ENCODE peak calls at places on chromosomes 6 and 20, in five cellular contexts. One of them, this sample, is unnamed.

GRCh38 chr6:41182069-41183034 is 18.6 kb downstream of the TREML2 start:
- DNase-seq in mesendoderm: peak; percentile 83
- DNase-seq in right atrium auricular region: peak; percentile 61
- DNase-seq in stimulated activated CD4-positive, alpha-beta T cell treated with anti-CD3 and anti-CD28 coated beads, Interleukin-1b, Interleukin-23, amount 100 ng/mL, for 4 hours: peak; percentile 24
- DNase-seq in ecto neural progenitor cell: no peak
- DNase-seq in this sample: no peak

GRCh38 chr20:47929368-47930115 is 144.3 kb upstream of the SULF2 start:
- DNase-seq in mesendoderm: peak; percentile 67
- DNase-seq in stimulated activated CD4-positive, alpha-beta T cell treated with anti-CD3 and anti-CD28 coated beads, Interleukin-1b, Interleukin-23, amount 100 ng/mL, for 4 hours: no peak
- DNase-seq in right atrium auricular region: no peak
- DNase-seq in ecto neural progenitor cell: no peak
- DNase-seq in this sample: no peak

GRCh38 chr6:3315068-3315467 is 56.3 kb downstream of the PSMG4 start:
- DNase-seq in ecto neural progenitor cell: no peak
- DNase-seq in stimulated activated CD4-positive, alpha-beta T cell treated with anti-CD3 and anti-CD28 coated beads, Interleukin-1b, Interleukin-23, amount 100 ng/mL, for 4 hours: no peak
- DNase-seq in mesendoderm: no peak
- DNase-seq in right atrium auricular region: no peak
- DNase-seq in this sample: no peak

GRCh38 chr20:55353206-55353605 is 652.1 kb downstream of the CBLN4 start:
- DNase-seq in right atrium auricular region: no peak
- DNase-seq in stimulated activated CD4-positive, alpha-beta T cell treated with anti-CD3 and anti-CD28 coated beads, Interleukin-1b, Interleukin-23, amount 100 ng/mL, for 4 hours: no peak
- DNase-seq in mesendoderm: no peak
- DNase-seq in ecto neural progenitor cell: no peak
- DNase-seq in this sample: no peak

GRCh38 chr6:34341481-34341971 is 50.9 kb downstream of the NUDT3 start:
- DNase-seq in ecto neural progenitor cell: no peak
- DNase-seq in stimulated activated CD4-positive, alpha-beta T cell treated with anti-CD3 and anti-CD28 coated beads, Interleukin-1b, Interleukin-23, amount 100 ng/mL, for 4 hours: no peak
- DNase-seq in mesendoderm: no peak
- DNase-seq in right atrium auricular region: no peak
- DNase-seq in this sample: no peak

GRCh38 chr20:49384437-49385434 is 97.7 kb downstream of the KCNB1 start:
- DNase-seq in mesendoderm: peak; percentile 89
- DNase-seq in ecto neural progenitor cell: peak; percentile 95
- DNase-seq in right atrium auricular region: peak; percentile 72
- DNase-seq in stimulated activated CD4-positive, alpha-beta T cell treated with anti-CD3 and anti-CD28 coated beads, Interleukin-1b, Interleukin-23, amount 100 ng/mL, for 4 hours: peak; percentile 34
- DNase-seq in this sample: no peak

GRCh38 chr20:1002682-1003561 is 811 bp upstream of the RSPO4 start:
- DNase-seq in mesendoderm: no peak
- DNase-seq in right atrium auricular region: no peak
- DNase-seq in stimulated activated CD4-positive, alpha-beta T cell treated with anti-CD3 and anti-CD28 coated beads, Interleukin-1b, Interleukin-23, amount 100 ng/mL, for 4 hours: no peak
- DNase-seq in ecto neural progenitor cell: no peak
- DNase-seq in this sample: no peak

GRCh38 chr20:37406010-37406998 is 60.4 kb downstream of the SRC start:
- DNase-seq in mesendoderm: no peak
- DNase-seq in ecto neural progenitor cell: peak; percentile 78
- DNase-seq in stimulated activated CD4-positive, alpha-beta T cell treated with anti-CD3 and anti-CD28 coated beads, Interleukin-1b, Interleukin-23, amount 100 ng/mL, for 4 hours: peak; percentile 6
- DNase-seq in right atrium auricular region: no peak
- DNase-seq in this sample: no peak

GRCh38 chr6:168860987-168861386 is 392.7 kb downstream of the THBS2 start:
- DNase-seq in stimulated activated CD4-positive, alpha-beta T cell treated with anti-CD3 and anti-CD28 coated beads, Interleukin-1b, Interleukin-23, amount 100 ng/mL, for 4 hours: no peak
- DNase-seq in right atrium auricular region: no peak
- DNase-seq in mesendoderm: no peak
- DNase-seq in ecto neural progenitor cell: no peak
- DNase-seq in this sample: no peak

GRCh38 chr6:105985816-105986632 is 100.1 kb upstream of the PRDM1 start:
- DNase-seq in ecto neural progenitor cell: peak; percentile 64
- DNase-seq in stimulated activated CD4-positive, alpha-beta T cell treated with anti-CD3 and anti-CD28 coated beads, Interleukin-1b, Interleukin-23, amount 100 ng/mL, for 4 hours: no peak
- DNase-seq in mesendoderm: peak; percentile 55
- DNase-seq in right atrium auricular region: no peak
- DNase-seq in this sample: no peak

GRCh38 chr6:159252955-159253508 is 83.8 kb downstream of the FNDC1 start:
- DNase-seq in ecto neural progenitor cell: peak; percentile 51
- DNase-seq in mesendoderm: peak; percentile 78
- DNase-seq in right atrium auricular region: no peak
- DNase-seq in stimulated activated CD4-positive, alpha-beta T cell treated with anti-CD3 and anti-CD28 coated beads, Interleukin-1b, Interleukin-23, amount 100 ng/mL, for 4 hours: no peak
- DNase-seq in this sample: no peak

GRCh38 chr20:478010-478948 is 15.9 kb upstream of the TBC1D20 start:
- DNase-seq in right atrium auricular region: no peak
- DNase-seq in mesendoderm: peak; percentile 40
- DNase-seq in stimulated activated CD4-positive, alpha-beta T cell treated with anti-CD3 and anti-CD28 coated beads, Interleukin-1b, Interleukin-23, amount 100 ng/mL, for 4 hours: no peak
- DNase-seq in ecto neural progenitor cell: no peak
- DNase-seq in this sample: no peak

GRCh38 chr6:43953794-43954310 is 173.4 kb downstream of the MRPL14 start:
- DNase-seq in ecto neural progenitor cell: peak; percentile 52
- DNase-seq in right atrium auricular region: no peak
- DNase-seq in mesendoderm: peak; percentile 74
- DNase-seq in stimulated activated CD4-positive, alpha-beta T cell treated with anti-CD3 and anti-CD28 coated beads, Interleukin-1b, Interleukin-23, amount 100 ng/mL, for 4 hours: no peak
- DNase-seq in this sample: peak; percentile 90

GRCh38 chr6:12198851-12199250 is 91.3 kb upstream of the EDN1 start:
- DNase-seq in stimulated activated CD4-positive, alpha-beta T cell treated with anti-CD3 and anti-CD28 coated beads, Interleukin-1b, Interleukin-23, amount 100 ng/mL, for 4 hours: no peak
- DNase-seq in right atrium auricular region: no peak
- DNase-seq in mesendoderm: no peak
- DNase-seq in ecto neural progenitor cell: no peak
- DNase-seq in this sample: no peak

GRCh38 chr6:112251170-112251945 is 3.0 kb downstream of the LAMA4 start:
- DNase-seq in stimulated activated CD4-positive, alpha-beta T cell treated with anti-CD3 and anti-CD28 coated beads, Interleukin-1b, Interleukin-23, amount 100 ng/mL, for 4 hours: no peak
- DNase-seq in right atrium auricular region: no peak
- DNase-seq in ecto neural progenitor cell: no peak
- DNase-seq in mesendoderm: no peak
- DNase-seq in this sample: no peak

GRCh38 chr6:94562846-94563245 is 1014.5 kb upstream of the MANEA start:
- DNase-seq in right atrium auricular region: no peak
- DNase-seq in ecto neural progenitor cell: no peak
- DNase-seq in stimulated activated CD4-positive, alpha-beta T cell treated with anti-CD3 and anti-CD28 coated beads, Interleukin-1b, Interleukin-23, amount 100 ng/mL, for 4 hours: no peak
- DNase-seq in mesendoderm: no peak
- DNase-seq in this sample: no peak

GRCh38 chr6:7728855-7729590 is 3.1 kb downstream of the BMP6 start:
- DNase-seq in ecto neural progenitor cell: peak; percentile 54
- DNase-seq in stimulated activated CD4-positive, alpha-beta T cell treated with anti-CD3 and anti-CD28 coated beads, Interleukin-1b, Interleukin-23, amount 100 ng/mL, for 4 hours: no peak
- DNase-seq in right atrium auricular region: no peak
- DNase-seq in mesendoderm: peak; percentile 48
- DNase-seq in this sample: no peak

GRCh38 chr6:132341646-132342045 is 59.6 kb downstream of the MOXD1 start:
- DNase-seq in stimulated activated CD4-positive, alpha-beta T cell treated with anti-CD3 and anti-CD28 coated beads, Interleukin-1b, Interleukin-23, amount 100 ng/mL, for 4 hours: no peak
- DNase-seq in right atrium auricular region: no peak
- DNase-seq in mesendoderm: no peak
- DNase-seq in ecto neural progenitor cell: no peak
- DNase-seq in this sample: no peak

GRCh38 chr6:130118236-130118635 is 99.9 kb downstream of the L3MBTL3 start:
- DNase-seq in stimulated activated CD4-positive, alpha-beta T cell treated with anti-CD3 and anti-CD28 coated beads, Interleukin-1b, Interleukin-23, amount 100 ng/mL, for 4 hours: no peak
- DNase-seq in ecto neural progenitor cell: no peak
- DNase-seq in mesendoderm: no peak
- DNase-seq in right atrium auricular region: no peak
- DNase-seq in this sample: no peak

GRCh38 chr20:48538058-48538825 is 289.6 kb downstream of the PREX1 start:
- DNase-seq in right atrium auricular region: no peak
- DNase-seq in stimulated activated CD4-positive, alpha-beta T cell treated with anti-CD3 and anti-CD28 coated beads, Interleukin-1b, Interleukin-23, amount 100 ng/mL, for 4 hours: no peak
- DNase-seq in mesendoderm: peak; percentile 95
- DNase-seq in ecto neural progenitor cell: no peak
- DNase-seq in this sample: no peak

GRCh38 chr6:114312931-114313330 is 29.9 kb downstream of the HS3ST5 start:
- DNase-seq in right atrium auricular region: no peak
- DNase-seq in ecto neural progenitor cell: no peak
- DNase-seq in stimulated activated CD4-positive, alpha-beta T cell treated with anti-CD3 and anti-CD28 coated beads, Interleukin-1b, Interleukin-23, amount 100 ng/mL, for 4 hours: no peak
- DNase-seq in mesendoderm: no peak
- DNase-seq in this sample: no peak

GRCh38 chr6:71222676-71223075 is 65.9 kb upstream of the OGFRL1 start:
- DNase-seq in mesendoderm: no peak
- DNase-seq in right atrium auricular region: no peak
- DNase-seq in ecto neural progenitor cell: no peak
- DNase-seq in stimulated activated CD4-positive, alpha-beta T cell treated with anti-CD3 and anti-CD28 coated beads, Interleukin-1b, Interleukin-23, amount 100 ng/mL, for 4 hours: no peak
- DNase-seq in this sample: no peak

GRCh38 chr6:36756761-36757160 is 59.1 kb downstream of the RAB44 start:
- DNase-seq in stimulated activated CD4-positive, alpha-beta T cell treated with anti-CD3 and anti-CD28 coated beads, Interleukin-1b, Interleukin-23, amount 100 ng/mL, for 4 hours: no peak
- DNase-seq in mesendoderm: no peak
- DNase-seq in right atrium auricular region: no peak
- DNase-seq in ecto neural progenitor cell: no peak
- DNase-seq in this sample: no peak

GRCh38 chr20:16295534-16295933 is 277.7 kb downstream of the KIF16B start:
- DNase-seq in right atrium auricular region: no peak
- DNase-seq in stimulated activated CD4-positive, alpha-beta T cell treated with anti-CD3 and anti-CD28 coated beads, Interleukin-1b, Interleukin-23, amount 100 ng/mL, for 4 hours: no peak
- DNase-seq in ecto neural progenitor cell: no peak
- DNase-seq in mesendoderm: no peak
- DNase-seq in this sample: no peak

GRCh38 chr6:136738178-136739057 is 53.9 kb downstream of the MAP3K5 start:
- DNase-seq in ecto neural progenitor cell: no peak
- DNase-seq in right atrium auricular region: no peak
- DNase-seq in stimulated activated CD4-positive, alpha-beta T cell treated with anti-CD3 and anti-CD28 coated beads, Interleukin-1b, Interleukin-23, amount 100 ng/mL, for 4 hours: no peak
- DNase-seq in mesendoderm: no peak
- DNase-seq in this sample: no peak

GRCh38 chr20:31713312-31714049 is 9.2 kb downstream of the BCL2L1 start:
- DNase-seq in right atrium auricular region: peak; percentile 93
- DNase-seq in ecto neural progenitor cell: no peak
- DNase-seq in stimulated activated CD4-positive, alpha-beta T cell treated with anti-CD3 and anti-CD28 coated beads, Interleukin-1b, Interleukin-23, amount 100 ng/mL, for 4 hours: no peak
- DNase-seq in mesendoderm: peak; percentile 90
- DNase-seq in this sample: no peak

GRCh38 chr6:167764713-167765479 is 61.8 kb upstream of the AFDN start:
- DNase-seq in stimulated activated CD4-positive, alpha-beta T cell treated with anti-CD3 and anti-CD28 coated beads, Interleukin-1b, Interleukin-23, amount 100 ng/mL, for 4 hours: no peak
- DNase-seq in mesendoderm: no peak
- DNase-seq in right atrium auricular region: no peak
- DNase-seq in ecto neural progenitor cell: no peak
- DNase-seq in this sample: no peak

GRCh38 chr6:63441266-63441956 is 121.6 kb upstream of the LGSN start:
- DNase-seq in stimulated activated CD4-positive, alpha-beta T cell treated with anti-CD3 and anti-CD28 coated beads, Interleukin-1b, Interleukin-23, amount 100 ng/mL, for 4 hours: no peak
- DNase-seq in right atrium auricular region: no peak
- DNase-seq in ecto neural progenitor cell: peak; percentile 46
- DNase-seq in mesendoderm: peak; percentile 23
- DNase-seq in this sample: no peak

GRCh38 chr20:34285450-34285849 is 17.7 kb downstream of the AHCY start:
- DNase-seq in stimulated activated CD4-positive, alpha-beta T cell treated with anti-CD3 and anti-CD28 coated beads, Interleukin-1b, Interleukin-23, amount 100 ng/mL, for 4 hours: no peak
- DNase-seq in mesendoderm: no peak
- DNase-seq in ecto neural progenitor cell: no peak
- DNase-seq in right atrium auricular region: no peak
- DNase-seq in this sample: no peak